ENCODE peak calls at places on chromosomes 11 and 22, in four cellular contexts. W is HepG2, A is K562, H is GM12878. O is an unnamed sample.

GRCh38 chr11:117144477-117145392 is 648 bp downstream of the PAFAH1B2 start:
- DNase-seq in A (peak; percentile 51), H (no peak), W (peak; percentile 64), O (peak; percentile 38)

GRCh38 chr11:57751676-57752253 is at the start of gene BTBD18:
- DNase-seq in A (no peak), H (no peak), W (peak; percentile 83), O (peak; percentile 32)

GRCh38 chr11:59611570-59612565 is 3.7 kb downstream of the OSBP start:
- DNase-seq in W (peak; percentile 52), H (no peak), A (no peak), O (no peak)

GRCh38 chr11:33325456-33325855 is 68.3 kb downstream of the HIPK3 start:
- DNase-seq in H (no peak), W (no peak), A (no peak), O (no peak)

GRCh38 chr11:32435947-32436750 is 810 bp upstream of the WT1 start:
- DNase-seq in A (no peak), H (no peak), W (no peak), O (peak; percentile 50)

GRCh38 chr11:24781288-24781687 is 284.4 kb downstream of the LUZP2 start:
- DNase-seq in W (no peak), A (no peak), H (no peak), O (no peak)

GRCh38 chr11:43922295-43922648 is 20.2 kb upstream of the C11orf96 start:
- DNase-seq in H (no peak), W (no peak), A (no peak), O (no peak)

GRCh38 chr11:33703771-33704170 is 3.1 kb upstream of the C11orf91 start:
- DNase-seq in A (no peak), H (no peak), W (no peak), O (no peak)

GRCh38 chr11:117096140-117096972 is 1.9 kb downstream of the SIK3 start:
- DNase-seq in A (no peak), W (peak; percentile 78), H (peak; percentile 77), O (peak; percentile 32)

GRCh38 chr11:26905368-26905767 is 88.5 kb upstream of the FIBIN start:
- DNase-seq in H (no peak), W (no peak), A (no peak), O (no peak)

GRCh38 chr11:57164317-57164716 is 17.4 kb upstream of the LRRC55 start:
- DNase-seq in W (no peak), H (no peak), A (no peak), O (no peak)

GRCh38 chr22:38464992-38465672 is 2.8 kb upstream of the KDELR3 start:
- DNase-seq in H (no peak), W (no peak), A (no peak), O (no peak)

GRCh38 chr11:446886-447285 is 3.2 kb upstream of the PTDSS2 start:
- DNase-seq in H (no peak), A (no peak), W (no peak), O (no peak)

GRCh38 chr22:46335201-46336118 is at the start of gene TRMU:
- DNase-seq in H (peak; percentile 56), A (peak; percentile 86), W (peak; percentile 71), O (peak; percentile 85)

GRCh38 chr22:49767355-49768062 is 60.2 kb downstream of the BRD1 start:
- DNase-seq in A (peak; percentile 44), W (peak; percentile 58), H (peak; percentile 50), O (peak; percentile 66)
- TF ChIP-seq TCF7 in A (no peak), W (no peak), H (no peak), O (no peak)

GRCh38 chr11:8242480-8243280 is 21.0 kb downstream of the LMO1 start:
- DNase-seq in W (no peak), A (no peak), H (no peak), O (no peak)
- TF ChIP-seq ETV6 in W (no peak), A (no peak), H (no peak), O (no peak)

DNA sequence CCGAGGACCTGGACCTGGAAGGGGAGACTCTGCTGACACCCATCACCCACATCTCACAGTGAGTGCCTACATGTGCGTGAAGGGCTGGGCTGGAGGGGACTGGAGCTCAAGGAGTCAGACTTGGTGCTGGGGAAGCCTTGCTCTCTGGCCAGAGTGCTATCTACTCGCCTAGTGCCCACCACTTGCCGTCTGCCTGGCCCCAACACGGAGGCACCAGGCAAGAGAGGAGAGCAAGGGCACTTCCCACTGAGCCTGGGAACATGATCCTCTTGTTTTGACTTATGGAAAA is 37.8 kb downstream of the KCNQ1OT1 start:
- DNase-seq in H (no peak), W (no peak), A (no peak), O (no peak)
- TF ChIP-seq ATF3 in H (no peak), W (no peak), A (no peak), O (no peak)

GRCh38 chr11:134086376-134086775 is 17.5 kb downstream of the JAM3 start:
- DNase-seq in W (no peak), A (no peak), H (no peak), O (no peak)
- TF ChIP-seq TCF7 in W (no peak), A (no peak), H (no peak), O (no peak)

DNA sequence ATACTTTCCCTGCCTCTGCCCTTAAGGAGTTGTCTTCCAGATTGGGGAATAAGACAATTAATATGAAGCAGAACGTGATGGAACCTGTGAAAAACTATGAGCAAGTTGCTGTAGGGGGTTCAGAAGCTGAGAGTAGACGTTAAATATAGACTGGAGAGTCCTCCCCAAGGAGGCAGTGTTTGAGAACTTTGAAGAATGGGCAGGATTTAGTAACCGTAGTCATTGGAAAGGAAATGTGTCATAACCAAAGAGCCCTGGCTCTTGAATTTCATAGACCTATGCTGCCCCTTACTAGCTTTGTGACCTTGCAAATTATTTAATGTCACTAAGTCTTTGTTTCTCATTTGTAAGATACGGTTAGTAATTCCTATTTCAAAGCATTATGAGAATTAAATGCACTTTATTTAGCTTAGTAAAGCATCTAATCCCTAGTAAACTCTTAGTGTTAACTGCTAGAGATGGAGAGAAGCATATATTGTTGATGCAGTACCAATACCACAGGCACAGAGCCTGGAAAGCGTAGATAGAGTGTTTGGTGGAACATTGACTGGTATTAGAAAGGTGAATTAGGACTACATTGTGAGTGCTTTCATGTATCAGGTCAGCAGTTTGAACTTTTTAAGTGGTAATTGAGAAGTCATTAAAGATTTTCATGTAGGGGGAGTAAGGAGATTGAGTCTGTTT is 54.1 kb downstream of the MCAM start:
- DNase-seq in H (peak; percentile 63), A (no peak), W (no peak), O (no peak)
- TF ChIP-seq ETV6 in H (no peak), A (no peak), W (no peak), O (no peak)

GRCh38 chr22:37215890-37216289 is 3.6 kb upstream of the SSTR3 start:
- DNase-seq in H (no peak), A (no peak), W (no peak), O (no peak)

GRCh38 chr22:37213941-37214340 is 1.7 kb upstream of the SSTR3 start:
- DNase-seq in W (no peak), A (no peak), H (no peak), O (no peak)

GRCh38 chr22:37213218-37213855 is 1.1 kb upstream of the SSTR3 start:
- DNase-seq in A (no peak), H (no peak), W (no peak), O (no peak)

GRCh38 chr22:37212174-37212906 is at the start of gene SSTR3:
- DNase-seq in W (no peak), H (no peak), A (peak; percentile 41), O (peak; percentile 34)

GRCh38 chr22:37214431-37215025 is 2.3 kb upstream of the SSTR3 start:
- DNase-seq in H (no peak), A (no peak), W (no peak), O (no peak)
- TF ChIP-seq ATF3 in H (no peak), A (no peak), W (no peak), O (no peak)

GRCh38 chr22:29143848-29144785 is 61.6 kb upstream of the EMID1 start:
- DNase-seq in H (no peak), W (no peak), A (no peak), O (no peak)

GRCh38 chr22:29146101-29146560 is 59.6 kb upstream of the EMID1 start:
- DNase-seq in W (no peak), A (no peak), H (no peak), O (no peak)

GRCh38 chr22:29144786-29145160 is 60.9 kb upstream of the EMID1 start:
- DNase-seq in H (no peak), W (no peak), A (no peak), O (no peak)

GRCh38 chr22:29146771-29147170 is 58.9 kb upstream of the EMID1 start:
- DNase-seq in W (no peak), A (no peak), H (no peak), O (no peak)

GRCh38 chr22:29145321-29146072 is 60.2 kb upstream of the EMID1 start:
- DNase-seq in A (no peak), H (no peak), W (no peak), O (no peak)
- TF ChIP-seq TCF7 in A (no peak), H (no peak), W (no peak), O (no peak)

DNA sequence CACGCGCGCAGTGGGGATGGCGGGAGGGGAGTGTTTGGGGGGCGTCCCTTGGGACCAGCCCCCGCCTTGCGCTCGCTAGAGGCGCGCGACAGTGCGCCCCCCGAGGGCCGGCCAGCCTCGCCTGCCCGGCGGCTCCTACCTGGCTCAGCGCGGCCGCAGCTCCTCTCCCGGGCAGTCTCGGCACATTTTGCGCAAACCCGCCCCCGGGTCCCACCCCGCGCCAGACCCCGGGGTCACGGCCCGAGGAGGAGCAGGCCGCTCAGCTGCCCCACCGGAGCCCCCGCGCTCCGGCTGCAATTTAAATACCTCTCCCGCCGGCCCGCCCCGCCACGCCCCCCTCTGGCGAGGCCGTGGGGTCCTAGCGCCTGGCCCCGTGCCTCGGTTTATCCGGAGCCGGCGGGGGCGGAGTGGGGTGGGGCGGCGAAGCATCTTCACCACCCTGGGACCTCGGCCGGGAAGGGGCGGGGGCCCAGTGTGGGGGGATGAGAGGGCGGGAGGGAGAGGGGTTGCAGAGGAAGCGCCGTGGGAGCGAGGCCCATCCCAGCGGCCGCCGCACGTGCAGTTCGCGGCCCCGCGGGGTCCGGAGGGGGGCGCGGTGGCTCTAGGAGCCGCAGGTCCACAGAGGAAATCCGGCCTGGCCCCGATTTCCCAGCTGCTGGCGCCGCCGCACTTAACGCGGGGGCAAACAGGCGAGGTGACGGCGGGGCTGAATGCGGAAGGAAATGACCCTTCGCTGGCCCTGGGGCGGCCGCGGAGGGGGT is at the start of gene LRRC32:
- DNase-seq in A (peak; percentile 83), H (no peak), W (no peak), O (peak; percentile 57)
- TF ChIP-seq ETV6 in A (no peak), H (peak; percentile 58), W (no peak), O (no peak)

GRCh38 chr22:47547239-47547661 is 784.8 kb downstream of the TBC1D22A start:
- DNase-seq in A (no peak), H (no peak), W (no peak), O (no peak)
- TF ChIP-seq ATF3 in A (no peak), H (no peak), W (no peak), O (no peak)

DNA sequence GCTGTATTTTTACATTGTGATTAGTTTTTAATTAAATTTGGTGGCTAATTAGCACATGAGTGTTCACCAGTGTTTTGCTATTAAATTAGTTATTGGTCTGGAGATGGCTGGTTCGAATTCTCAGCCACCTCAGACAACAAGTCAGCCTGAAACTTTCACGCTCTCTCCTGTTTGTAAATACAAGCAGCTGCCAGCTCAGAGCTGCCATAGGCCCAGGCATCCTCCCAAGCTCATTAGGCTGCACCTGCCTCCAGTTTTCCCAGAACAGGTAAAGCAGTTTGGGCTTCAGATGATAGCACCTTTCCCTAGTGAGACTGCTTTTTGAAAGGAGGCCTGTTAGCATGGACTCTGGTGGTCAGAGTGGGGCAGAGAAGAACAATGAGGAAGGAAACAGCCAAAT is 156.8 kb downstream of the NAV2 start:
- DNase-seq in A (no peak), W (no peak), H (no peak), O (no peak)
- TF ChIP-seq TCF7 in A (no peak), W (no peak), H (no peak), O (no peak)